ENCODE peak calls at places on chromosomes 13 and 19, in four cellular contexts. One of them, this sample, is unnamed.

GRCh38 chr19:41599175-41599966 is 23.4 kb downstream of the CEACAM21 start:
- DNase-seq in endothelial cell: no peak
- DNase-seq in GM12878: no peak
- DNase-seq in MM.1S: no peak
- DNase-seq in this sample: no peak

GRCh38 chr13:76729690-76730089 is 156.5 kb downstream of the KCTD12 start:
- DNase-seq in endothelial cell: no peak
- DNase-seq in GM12878: no peak
- DNase-seq in MM.1S: peak
- DNase-seq in this sample: no peak

GRCh38 chr19:17496337-17496997 is 15.0 kb upstream of the PGLS start:
- DNase-seq in endothelial cell: peak
- DNase-seq in GM12878: peak
- DNase-seq in MM.1S: peak
- DNase-seq in this sample: peak

GRCh38 chr19:44303976-44304568 is 753 bp downstream of the ZNF235 start:
- DNase-seq in endothelial cell: peak
- DNase-seq in GM12878: no peak
- DNase-seq in MM.1S: no peak
- DNase-seq in this sample: peak

GRCh38 chr19:43789029-43789428 is 8.3 kb upstream of the KCNN4 start:
- DNase-seq in endothelial cell: peak
- DNase-seq in GM12878: no peak
- DNase-seq in MM.1S: peak
- DNase-seq in this sample: peak

GRCh38 chr13:70502944-70503343 is 394.7 kb upstream of the KLHL1 start:
- DNase-seq in endothelial cell: no peak
- DNase-seq in GM12878: no peak
- DNase-seq in MM.1S: no peak
- DNase-seq in this sample: no peak

GRCh38 chr19:57850553-57851017 is 926 bp downstream of the ZNF587 start:
- DNase-seq in endothelial cell: no peak
- DNase-seq in GM12878: no peak
- DNase-seq in MM.1S: no peak
- DNase-seq in this sample: peak

GRCh38 chr13:28423010-28423409 is 71.9 kb downstream of the FLT1 start:
- DNase-seq in endothelial cell: no peak
- DNase-seq in GM12878: peak
- DNase-seq in MM.1S: no peak
- DNase-seq in this sample: no peak

GRCh38 chr19:29155683-29156082 is 57.3 kb downstream of the UQCRFS1 start:
- DNase-seq in endothelial cell: no peak
- DNase-seq in GM12878: no peak
- DNase-seq in MM.1S: no peak
- DNase-seq in this sample: no peak

GRCh38 chr13:98648141-98648540 is 71.2 kb upstream of the STK24 start:
- DNase-seq in endothelial cell: no peak
- DNase-seq in GM12878: no peak
- DNase-seq in MM.1S: no peak
- DNase-seq in this sample: no peak

GRCh38 chr13:106455190-106455589 is 80.3 kb downstream of the EFNB2 start:
- DNase-seq in endothelial cell: no peak
- DNase-seq in GM12878: no peak
- DNase-seq in MM.1S: no peak
- DNase-seq in this sample: no peak

GRCh38 chr13:51803018-51803417 is 945 bp downstream of the DHRS12 start:
- DNase-seq in endothelial cell: no peak
- DNase-seq in GM12878: no peak
- DNase-seq in MM.1S: no peak
- DNase-seq in this sample: no peak

GRCh38 chr13:50129923-50130685 is 114.9 kb downstream of the KCNRG start:
- DNase-seq in endothelial cell: peak
- DNase-seq in GM12878: no peak
- DNase-seq in MM.1S: no peak
- DNase-seq in this sample: peak

GRCh38 chr13:111239754-111240670 is 80.4 kb upstream of the TEX29 start:
- DNase-seq in endothelial cell: no peak
- DNase-seq in GM12878: no peak
- DNase-seq in MM.1S: no peak
- DNase-seq in this sample: no peak

GRCh38 chr19:31378404-31378803 is 29.2 kb upstream of the TSHZ3 start:
- DNase-seq in endothelial cell: no peak
- DNase-seq in GM12878: no peak
- DNase-seq in MM.1S: no peak
- DNase-seq in this sample: no peak

GRCh38 chr13:105135852-105136251 is 1399.6 kb downstream of the EFNB2 start:
- DNase-seq in endothelial cell: no peak
- DNase-seq in GM12878: no peak
- DNase-seq in MM.1S: no peak
- DNase-seq in this sample: no peak

GRCh38 chr19:7970716-7971448 is 27.4 kb upstream of the TIMM44 start:
- DNase-seq in endothelial cell: peak
- DNase-seq in GM12878: no peak
- DNase-seq in MM.1S: peak
- DNase-seq in this sample: peak

GRCh38 chr19:32166238-32166637 is 179.2 kb upstream of the ZNF507 start:
- DNase-seq in endothelial cell: no peak
- DNase-seq in GM12878: no peak
- DNase-seq in MM.1S: no peak
- DNase-seq in this sample: no peak

GRCh38 chr19:55369651-55370304 is 485 bp downstream of the IL11 start:
- DNase-seq in endothelial cell: peak
- DNase-seq in GM12878: no peak
- DNase-seq in MM.1S: no peak
- DNase-seq in this sample: peak

GRCh38 chr19:28037186-28037585 is 1175.8 kb downstream of the UQCRFS1 start:
- DNase-seq in endothelial cell: no peak
- DNase-seq in GM12878: no peak
- DNase-seq in MM.1S: no peak
- DNase-seq in this sample: no peak

GRCh38 chr19:46478356-46478986 is 7.1 kb upstream of the PNMA8A start:
- DNase-seq in endothelial cell: no peak
- DNase-seq in GM12878: no peak
- DNase-seq in MM.1S: no peak
- DNase-seq in this sample: peak

GRCh38 chr13:99614465-99614885 is 113.2 kb downstream of the TM9SF2 start:
- DNase-seq in endothelial cell: no peak
- DNase-seq in GM12878: no peak
- DNase-seq in MM.1S: peak
- DNase-seq in this sample: no peak

GRCh38 chr13:101325423-101325822 is 90.9 kb downstream of the NALCN start:
- DNase-seq in endothelial cell: no peak
- DNase-seq in GM12878: no peak
- DNase-seq in MM.1S: no peak
- DNase-seq in this sample: no peak

GRCh38 chr13:50425772-50426171 is 410.5 kb downstream of the KCNRG start:
- DNase-seq in endothelial cell: no peak
- DNase-seq in GM12878: no peak
- DNase-seq in MM.1S: peak
- DNase-seq in this sample: no peak

GRCh38 chr13:47117268-47117667 is 220.4 kb upstream of the HTR2A start:
- DNase-seq in endothelial cell: no peak
- DNase-seq in GM12878: no peak
- DNase-seq in MM.1S: no peak
- DNase-seq in this sample: no peak

GRCh38 chr19:45809643-45810159 is 5.4 kb downstream of the RSPH6A start:
- DNase-seq in endothelial cell: no peak
- DNase-seq in GM12878: no peak
- DNase-seq in MM.1S: peak
- DNase-seq in this sample: no peak

GRCh38 chr13:24187185-24187584 is 26.7 kb downstream of the SPATA13 start:
- DNase-seq in endothelial cell: no peak
- DNase-seq in GM12878: no peak
- DNase-seq in MM.1S: no peak
- DNase-seq in this sample: no peak

GRCh38 chr13:23558675-23559536 is 11.3 kb upstream of the TNFRSF19 start:
- DNase-seq in endothelial cell: no peak
- DNase-seq in GM12878: no peak
- DNase-seq in MM.1S: no peak
- DNase-seq in this sample: no peak

DNA sequence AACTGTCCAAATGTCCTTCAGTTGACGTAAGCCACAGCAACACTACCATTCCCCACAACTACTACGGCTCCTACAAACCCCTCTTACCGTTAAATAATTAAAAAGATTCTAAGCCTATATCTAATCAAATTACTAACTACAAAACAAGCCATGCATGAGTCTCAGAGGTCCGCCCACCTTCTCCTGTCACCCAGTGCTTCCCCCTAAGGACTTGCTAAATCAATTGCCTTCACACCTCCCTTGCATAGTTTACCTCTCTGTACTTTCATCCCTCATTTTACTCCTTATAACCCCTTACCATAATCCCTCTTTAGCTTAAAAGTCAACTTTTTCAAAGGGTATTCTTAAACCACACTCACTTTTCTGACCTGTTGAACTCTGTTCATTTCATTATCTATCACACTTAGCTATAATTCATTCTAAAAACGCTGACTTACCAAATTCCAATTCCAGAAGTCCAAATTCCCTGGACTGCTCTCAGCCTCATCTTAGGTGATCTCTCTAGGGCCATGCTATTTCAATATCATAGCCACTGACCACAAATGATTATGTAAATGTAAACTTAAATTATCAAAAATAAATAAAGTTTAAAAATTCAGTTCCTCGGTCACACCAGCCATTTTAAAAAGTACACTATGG is 187.8 kb downstream of the DIAPH3 start:
- DNase-seq in endothelial cell: no peak
- DNase-seq in GM12878: no peak
- DNase-seq in MM.1S: no peak
- DNase-seq in this sample: no peak
- TF ChIP-seq CTCF in endothelial cell: no peak
- TF ChIP-seq CTCF in GM12878: no peak
- TF ChIP-seq CTCF in MM.1S: no peak
- TF ChIP-seq CTCF in this sample: no peak

DNA sequence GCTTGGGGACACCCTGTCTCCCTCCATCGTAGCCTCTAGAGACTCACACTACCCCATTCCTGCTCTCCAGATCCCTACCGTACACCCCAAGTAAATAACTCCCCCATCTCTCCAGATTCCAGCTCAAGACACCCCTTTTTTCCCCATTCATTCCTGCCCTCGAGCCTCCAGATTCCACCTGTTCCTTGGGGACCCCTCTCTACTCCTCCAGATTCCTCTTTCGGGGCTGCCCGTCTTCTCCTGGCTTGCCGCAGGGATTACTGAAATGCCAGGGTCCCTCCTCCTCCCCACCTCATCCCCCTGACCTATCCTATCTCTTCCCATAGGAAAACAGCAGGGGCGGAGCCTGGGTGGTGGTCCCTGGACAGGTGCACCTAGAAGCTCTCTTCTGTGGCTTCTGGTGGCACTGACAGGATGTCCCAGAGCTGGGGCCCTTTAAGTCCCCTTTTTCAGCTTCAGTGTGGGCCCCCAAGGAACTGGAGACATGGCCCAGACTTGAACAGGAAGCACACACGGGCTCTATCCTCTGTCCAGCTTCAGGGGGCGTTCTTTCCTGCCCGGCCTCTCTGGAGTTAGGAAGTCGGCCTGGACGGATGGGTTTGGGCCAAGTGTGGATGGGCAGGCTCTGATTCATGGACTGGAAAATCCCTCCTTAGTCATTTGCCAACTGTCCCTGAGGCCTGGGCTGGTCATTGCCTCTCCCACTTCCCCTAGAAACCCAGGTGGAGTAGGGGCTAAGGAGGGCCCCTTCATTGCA is 1.2 kb downstream of the ZSWIM4 start:
- DNase-seq in endothelial cell: no peak
- DNase-seq in GM12878: no peak
- DNase-seq in MM.1S: no peak
- DNase-seq in this sample: peak
- TF ChIP-seq CTCF in endothelial cell: no peak
- TF ChIP-seq CTCF in GM12878: no peak
- TF ChIP-seq CTCF in MM.1S: no peak
- TF ChIP-seq CTCF in this sample: no peak

DNA sequence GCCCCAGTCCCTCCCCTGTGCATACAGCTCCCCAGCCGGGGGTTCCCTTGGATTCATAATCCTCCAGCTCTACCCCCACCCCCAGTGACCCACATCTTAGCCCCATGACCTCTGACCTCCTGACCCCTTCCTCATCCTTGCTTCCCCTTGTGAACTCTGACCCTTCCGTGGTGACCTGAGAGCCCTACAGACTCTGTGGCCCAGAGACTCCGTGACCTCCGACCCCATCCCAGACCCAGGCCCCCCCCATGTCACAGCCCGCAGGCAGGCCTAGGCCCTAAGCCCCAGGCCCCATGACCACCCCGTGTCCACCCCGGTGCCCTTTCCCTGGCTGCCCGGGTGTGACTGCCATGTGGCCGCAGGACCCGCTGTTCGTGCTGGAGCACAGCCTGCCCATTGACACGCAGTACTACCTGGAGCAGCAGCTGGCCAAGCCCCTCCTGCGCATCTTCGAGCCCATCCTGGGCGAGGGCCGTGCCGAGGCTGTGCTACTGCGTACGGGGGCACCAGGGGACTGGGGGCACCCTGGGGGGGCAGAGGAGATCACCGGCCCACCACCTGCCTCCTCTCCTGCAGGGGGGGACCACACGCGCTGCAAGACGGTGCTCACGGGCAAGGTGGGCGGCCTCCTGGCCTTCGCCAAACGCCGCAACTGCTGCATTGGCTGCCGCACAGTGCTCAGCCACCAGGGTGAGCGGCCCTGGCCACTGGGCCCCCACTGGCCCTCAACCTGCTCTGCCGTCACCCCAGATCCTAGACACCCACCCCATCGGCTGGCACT is 2.5 kb upstream of the SPIB start:
- DNase-seq in endothelial cell: no peak
- DNase-seq in GM12878: no peak
- DNase-seq in MM.1S: no peak
- DNase-seq in this sample: no peak
- TF ChIP-seq CTCF in endothelial cell: no peak
- TF ChIP-seq CTCF in GM12878: no peak
- TF ChIP-seq CTCF in MM.1S: no peak
- TF ChIP-seq CTCF in this sample: no peak

GRCh38 chr13:84962141-84962750 is 837.0 kb downstream of the SLITRK6 start:
- DNase-seq in endothelial cell: no peak
- DNase-seq in GM12878: no peak
- DNase-seq in MM.1S: peak
- DNase-seq in this sample: peak

GRCh38 chr13:84959818-84960217 is 839.4 kb downstream of the SLITRK6 start:
- DNase-seq in endothelial cell: no peak
- DNase-seq in GM12878: no peak
- DNase-seq in MM.1S: no peak
- DNase-seq in this sample: no peak

GRCh38 chr13:84962849-84963248 is 836.4 kb downstream of the SLITRK6 start:
- DNase-seq in endothelial cell: no peak
- DNase-seq in GM12878: no peak
- DNase-seq in MM.1S: no peak
- DNase-seq in this sample: no peak

DNA sequence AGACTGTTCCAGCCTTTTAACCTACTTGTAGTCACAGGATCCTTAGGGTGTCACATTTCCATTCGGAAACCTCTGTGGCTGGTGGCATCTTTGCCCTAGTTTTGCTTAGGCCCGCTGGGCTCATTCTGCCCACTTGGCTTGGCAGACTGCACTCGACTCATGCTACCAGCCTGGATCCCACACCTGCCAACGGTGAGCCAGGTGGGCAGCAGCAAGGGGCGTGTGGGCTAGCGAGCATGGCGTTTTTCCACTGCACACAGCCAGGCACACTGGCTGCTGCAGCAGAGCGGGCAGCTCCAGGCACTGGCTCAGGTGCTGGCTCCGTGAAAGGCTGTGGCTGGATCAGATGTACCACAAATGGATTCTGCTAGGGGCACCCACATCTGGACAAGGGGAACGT is 838.2 kb downstream of the SLITRK6 start:
- DNase-seq in endothelial cell: no peak
- DNase-seq in GM12878: no peak
- DNase-seq in MM.1S: no peak
- DNase-seq in this sample: no peak
- TF ChIP-seq CTCF in endothelial cell: no peak
- TF ChIP-seq CTCF in GM12878: no peak
- TF ChIP-seq CTCF in MM.1S: no peak
- TF ChIP-seq CTCF in this sample: no peak

This sample was measured in nephron progenitor cell.